ENCODE peak calls at places on chromosome 1, in seven cellular contexts. V, K, U, B, H, T and P are unnamed samples.

GRCh38 chr1:201644197-201644596 is 105.3 kb downstream of the NAV1 start:
- DNase-seq in H (no peak), B (no peak), V (no peak), U (no peak), K (no peak), T (no peak), P (no peak)

GRCh38 chr1:117632269-117633067 is 26.6 kb downstream of the TENT5C start:
- DNase-seq in K (no peak), V (no peak), U (no peak), B (no peak), H (no peak), T (no peak), P (peak)

GRCh38 chr1:72557446-72558049 is 275.2 kb upstream of the NEGR1 start:
- DNase-seq in T (no peak), B (no peak), H (no peak), V (no peak), K (no peak), U (no peak), P (peak)

GRCh38 chr1:246537887-246538286 is 28.2 kb downstream of the TFB2M start:
- DNase-seq in H (no peak), K (no peak), U (no peak), T (no peak), V (no peak), B (no peak), P (peak)

GRCh38 chr1:65538013-65538578 is 117.6 kb downstream of the LEPR start:
- DNase-seq in T (no peak), B (no peak), K (no peak), U (no peak), H (no peak), V (no peak), P (no peak)

GRCh38 chr1:26028490-26028980 is 7.0 kb downstream of the EXTL1 start:
- DNase-seq in K (no peak), B (no peak), T (no peak), V (no peak), H (peak), U (no peak), P (no peak)

GRCh38 chr1:183227963-183228649 is 42.0 kb downstream of the LAMC2 start:
- DNase-seq in K (no peak), T (peak), B (peak), V (peak), U (peak), H (peak), P (peak)

GRCh38 chr1:28668956-28669719 is 554 bp downstream of the GMEB1 start:
- DNase-seq in T (no peak), K (no peak), V (peak), U (no peak), B (peak), H (peak), P (peak)

GRCh38 chr1:54980046-54980527 is 341 bp upstream of the TMEM61 start:
- DNase-seq in T (no peak), B (no peak), V (no peak), H (no peak), K (no peak), U (no peak), P (no peak)

GRCh38 chr1:53368314-53369033 is 40.6 kb upstream of the LRP8 start:
- DNase-seq in B (peak), K (no peak), H (no peak), U (peak), V (no peak), T (no peak), P (no peak)

GRCh38 chr1:115227683-115228082 is 110.4 kb downstream of the NGF start:
- DNase-seq in K (no peak), V (no peak), U (no peak), T (no peak), B (no peak), H (no peak), P (no peak)

GRCh38 chr1:209051598-209051997 is 531.9 kb upstream of the CAMK1G start:
- DNase-seq in T (no peak), B (no peak), V (no peak), H (no peak), K (no peak), U (no peak), P (no peak)

GRCh38 chr1:30315185-30315960 is 408.0 kb downstream of the MATN1 start:
- DNase-seq in K (no peak), H (no peak), V (peak), U (no peak), T (no peak), B (peak), P (no peak)

GRCh38 chr1:30313584-30313983 is 409.8 kb downstream of the MATN1 start:
- DNase-seq in H (no peak), B (peak), U (no peak), K (no peak), V (no peak), T (no peak), P (no peak)

GRCh38 chr1:30313176-30313575 is 410.2 kb downstream of the MATN1 start:
- DNase-seq in H (no peak), K (no peak), T (no peak), V (no peak), B (peak), U (no peak), P (no peak)

GRCh38 chr1:30316056-30316455 is 407.3 kb downstream of the MATN1 start:
- DNase-seq in B (no peak), V (no peak), U (no peak), T (no peak), K (no peak), H (no peak), P (no peak)

DNA sequence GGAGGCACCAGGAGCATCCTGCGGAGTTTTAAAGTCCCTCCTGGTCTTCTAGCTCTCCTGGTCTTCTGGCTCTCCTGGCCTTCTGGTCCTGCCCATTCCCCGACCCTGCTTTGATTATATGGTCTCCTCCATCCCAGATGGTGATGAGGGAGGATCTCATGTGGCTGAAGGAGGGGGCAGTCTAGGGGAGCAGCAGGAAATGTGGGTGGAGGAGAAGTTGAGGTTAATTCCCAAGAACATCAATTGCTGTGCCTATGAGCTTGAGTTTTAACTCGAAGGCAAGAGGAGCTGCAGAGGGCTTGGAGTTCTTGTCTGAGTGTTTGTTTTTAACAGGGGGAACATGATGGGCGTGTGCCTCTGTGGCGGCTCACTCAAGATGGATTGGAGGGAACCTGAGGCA is 408.8 kb downstream of the MATN1 start:
- DNase-seq in T (no peak), B (peak), K (no peak), H (no peak), V (no peak), U (no peak), P (no peak)
- TF ChIP-seq JUND in T (no peak), B (no peak), K (no peak), H (no peak), V (no peak), U (no peak), P (no peak)

GRCh38 chr1:79193211-79194079 is 186.9 kb upstream of the ADGRL4 start:
- DNase-seq in H (no peak), U (no peak), V (peak), B (peak), K (peak), T (no peak), P (no peak)
- TF ChIP-seq JUND in H (no peak), U (no peak), V (peak), B (no peak), K (peak), T (no peak), P (no peak)

GRCh38 chr1:212950243-212951057 is at the start of gene VASH2:
- DNase-seq in H (peak), K (peak), U (peak), T (peak), V (peak), B (peak), P (peak)
- TF ChIP-seq JUND in H (no peak), K (no peak), U (no peak), T (no peak), V (no peak), B (no peak), P (no peak)

DNA sequence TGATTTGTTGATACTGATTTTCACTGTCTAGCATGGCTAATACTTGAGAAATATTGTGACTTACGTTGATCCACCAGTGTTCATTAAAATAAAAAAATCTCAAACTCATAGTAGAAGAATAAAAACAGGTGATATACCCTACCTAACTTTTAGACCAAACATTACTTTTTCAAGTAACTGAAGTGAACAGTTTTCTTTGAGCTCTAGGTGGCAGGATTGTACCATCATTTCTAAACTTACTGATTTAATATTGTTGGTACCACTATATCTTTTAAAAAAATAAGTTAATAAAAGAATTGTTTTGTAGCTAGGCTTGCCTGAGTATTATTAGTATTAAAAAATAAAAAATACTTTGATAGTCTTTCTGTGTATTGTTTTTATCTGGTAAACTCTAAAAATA is 21.5 kb downstream of the CDC73 start:
- DNase-seq in V (no peak), U (no peak), T (no peak), K (no peak), H (no peak), B (no peak), P (peak)
- TF ChIP-seq JUND in V (no peak), U (no peak), T (no peak), K (no peak), H (no peak), B (no peak), P (no peak)

DNA sequence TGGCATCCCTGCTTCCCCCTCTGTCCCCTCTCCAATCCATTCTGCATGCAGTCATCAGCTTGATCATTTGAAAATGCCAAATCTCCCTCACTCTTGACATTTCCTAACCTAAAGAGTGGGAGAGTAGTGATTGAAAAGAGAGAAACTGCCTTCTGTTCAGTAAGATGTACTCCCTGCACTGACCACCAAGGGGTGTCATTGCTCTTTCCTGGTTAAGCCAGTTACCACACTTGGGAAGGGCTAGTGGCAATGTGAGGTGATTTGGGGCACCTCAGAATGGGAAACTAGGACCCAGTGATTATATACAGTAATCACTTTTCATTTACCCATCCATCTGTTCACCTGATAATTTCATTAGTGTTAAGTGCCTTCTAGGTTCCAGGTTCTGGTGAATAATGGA is 6.9 kb upstream of the TMEM269 start:
- DNase-seq in B (peak), H (peak), U (peak), K (no peak), V (no peak), T (peak), P (peak)
- TF ChIP-seq JUND in B (no peak), H (no peak), U (no peak), K (no peak), V (no peak), T (peak), P (no peak)